ENCODE peak calls at places on chromosomes 12 and 14, in nine cellular contexts. E, Q, J, I, B, H, Z, K and W are unnamed samples.

GRCh38 chr14:100857196-100857922 is 31.4 kb downstream of the MEG3 start:
- DNase-seq in K (no peak), B (no peak), I (no peak), H (no peak), E (peak; percentile 58), J (no peak), Q (no peak), Z (no peak), W (no peak)

GRCh38 chr12:106753526-106753925 is 21.0 kb upstream of the RIC8B start:
- DNase-seq in Q (no peak), I (no peak), K (no peak), J (no peak), H (peak; percentile 22), Z (no peak), E (no peak), B (peak; percentile 74), W (no peak)

GRCh38 chr12:115464008-115464672 is 780.2 kb upstream of the TBX3 start:
- DNase-seq in Q (no peak), E (no peak), J (peak; percentile 78), K (no peak), Z (no peak), I (no peak), B (no peak), H (no peak), W (no peak)

GRCh38 chr12:54068423-54069070 is 14.9 kb downstream of the HOXC4 start:
- DNase-seq in K (no peak), Q (no peak), E (no peak), Z (no peak), J (peak; percentile 79), B (no peak), H (peak; percentile 48), I (no peak), W (no peak)

GRCh38 chr12:121196902-121197301 is 13.0 kb upstream of the P2RX4 start:
- DNase-seq in J (no peak), Z (no peak), E (no peak), H (peak; percentile 12), I (no peak), K (no peak), Q (no peak), B (no peak), W (no peak)

GRCh38 chr12:1877169-1877878 is 41.1 kb downstream of the CACNA2D4 start:
- DNase-seq in Z (no peak), I (no peak), K (no peak), H (no peak), B (no peak), E (no peak), Q (no peak), J (no peak), W (no peak)

GRCh38 chr12:1130571-1130970 is 139.5 kb downstream of the ERC1 start:
- DNase-seq in B (no peak), H (peak; percentile 27), Z (no peak), K (no peak), J (peak; percentile 10), Q (no peak), E (no peak), I (no peak), W (no peak)

GRCh38 chr14:28577187-28577586 is 189.4 kb upstream of the FOXG1 start:
- DNase-seq in B (no peak), Q (no peak), H (no peak), J (no peak), E (no peak), Z (no peak), I (no peak), K (no peak), W (peak; percentile 8)

DNA sequence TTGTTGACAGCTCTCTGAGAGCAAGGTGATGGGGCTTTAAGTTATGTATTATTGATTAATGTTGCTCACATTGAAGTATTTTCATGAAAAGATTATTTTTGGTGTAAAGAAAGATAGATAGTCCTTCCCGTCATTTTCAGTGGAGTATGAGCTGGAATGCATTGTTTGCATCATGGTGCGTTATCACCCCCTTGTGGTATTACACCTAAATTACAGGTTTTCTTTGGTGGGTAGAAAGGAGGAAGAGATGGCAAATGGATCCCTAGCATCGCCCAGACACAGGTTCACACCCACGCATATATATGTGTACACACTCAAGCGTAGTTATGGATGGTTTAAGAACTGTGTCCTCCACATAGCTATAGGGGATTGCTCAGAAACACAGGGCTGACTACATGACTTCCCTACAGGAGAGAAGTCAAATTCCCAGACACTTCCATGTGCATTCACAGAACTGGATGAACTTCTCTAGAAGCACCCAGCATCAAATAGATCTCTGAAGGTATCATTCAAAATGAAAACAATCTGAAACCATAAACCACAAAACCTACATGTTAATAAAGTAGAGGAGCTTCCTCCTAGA is 14.4 kb upstream of the SERPINA10 start:
- DNase-seq in J (no peak), B (no peak), Q (no peak), I (no peak), H (peak; percentile 7), E (no peak), K (peak; percentile 20), Z (no peak), W (peak; percentile 45)
- TF ChIP-seq CTCF in J (peak; percentile 69), B (no peak), Q (peak; percentile 60), I (peak; percentile 79), H (peak; percentile 4), E (peak; percentile 45), K (peak; percentile 64), Z (no peak), W (peak; percentile 23)

GRCh38 chr12:26123482-26123980 is 1.3 kb downstream of the BHLHE41 start:
- DNase-seq in Z (no peak), K (no peak), H (no peak), J (no peak), E (no peak), I (no peak), Q (no peak), B (peak; percentile 46), W (no peak)

GRCh38 chr12:26124491-26125450 is at the start of gene BHLHE41:
- DNase-seq in J (no peak), Q (peak; percentile 83), I (peak; percentile 67), H (no peak), K (peak; percentile 76), Z (peak; percentile 87), B (peak; percentile 59), E (peak; percentile 57), W (peak; percentile 39)

GRCh38 chr12:26121841-26122680 is 2.8 kb downstream of the BHLHE41 start:
- DNase-seq in J (no peak), K (peak; percentile 74), B (peak; percentile 73), H (no peak), Q (peak; percentile 31), I (peak; percentile 44), Z (no peak), E (peak; percentile 45), W (peak; percentile 8)

GRCh38 chr12:26121323-26121740 is 3.5 kb downstream of the BHLHE41 start:
- DNase-seq in B (no peak), J (no peak), E (no peak), H (no peak), I (no peak), K (peak; percentile 24), Q (no peak), Z (no peak), W (no peak)

DNA sequence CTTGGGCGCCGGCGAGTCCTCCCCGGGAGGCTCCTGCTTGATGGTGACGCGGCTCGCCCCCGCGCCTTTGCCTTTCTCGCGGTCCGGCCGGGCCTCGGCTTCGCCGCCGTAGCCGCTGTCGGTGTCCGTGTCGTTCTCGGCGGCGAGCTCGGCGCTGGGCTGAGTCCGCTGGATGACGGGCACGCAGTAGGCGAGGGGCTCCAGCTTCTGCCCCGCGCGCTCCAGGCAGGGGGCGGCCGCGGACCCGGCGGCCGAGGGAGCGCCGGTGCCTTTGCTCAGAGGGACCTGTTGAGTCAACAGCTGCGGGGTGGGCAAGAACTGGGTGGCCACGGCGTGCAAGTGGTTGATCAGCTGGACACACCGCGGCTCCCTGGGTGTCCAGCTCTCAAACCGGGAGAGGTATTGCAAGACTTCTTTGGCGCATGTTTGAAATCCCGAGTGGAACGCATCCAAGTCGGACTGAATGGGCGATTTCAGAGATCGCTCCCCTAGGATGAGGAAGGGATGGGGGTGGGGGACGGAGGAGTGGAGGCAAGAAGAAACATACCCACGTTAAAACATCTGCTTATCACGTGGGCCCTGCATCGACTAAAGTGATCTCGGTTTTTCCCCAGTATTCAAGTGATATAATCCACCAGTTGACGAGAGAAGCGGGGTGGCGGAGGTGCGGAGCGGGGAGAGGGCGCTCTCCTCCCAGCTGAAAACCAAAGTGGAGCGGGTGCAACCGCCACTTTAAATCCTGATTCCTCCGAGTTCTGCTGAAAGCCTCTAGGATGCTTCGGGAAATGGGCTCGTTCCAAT is 2.0 kb downstream of the BHLHE41 start:
- DNase-seq in K (peak; percentile 78), Q (peak; percentile 57), J (peak; percentile 70), Z (peak; percentile 82), E (peak; percentile 62), I (peak; percentile 66), B (peak; percentile 71), H (peak; percentile 47), W (peak; percentile 70)
- TF ChIP-seq CTCF in K (peak; percentile 20), Q (no peak), J (peak; percentile 80), Z (peak; percentile 28), E (peak; percentile 46), I (no peak), B (peak; percentile 25), H (peak; percentile 58), W (peak; percentile 41)

GRCh38 chr12:96063046-96063445 is 27.7 kb upstream of the LTA4H start:
- DNase-seq in H (peak; percentile 35), B (no peak), I (no peak), J (no peak), E (no peak), K (no peak), Z (no peak), Q (no peak), W (peak; percentile 38)
- TF ChIP-seq CTCF in H (no peak), B (no peak), I (no peak), J (peak; percentile 49), E (no peak), K (no peak), Z (no peak), Q (no peak), W (peak; percentile 8)

GRCh38 chr12:109292342-109292711 is 16.8 kb downstream of the FOXN4 start:
- DNase-seq in I (no peak), B (no peak), H (no peak), J (no peak), E (no peak), Z (no peak), K (no peak), Q (no peak), W (no peak)

GRCh38 chr12:109290061-109290460 is 19.0 kb downstream of the FOXN4 start:
- DNase-seq in K (no peak), Q (no peak), E (no peak), I (no peak), Z (no peak), B (no peak), J (no peak), H (no peak), W (no peak)

GRCh38 chr12:109293106-109293505 is 16.0 kb downstream of the FOXN4 start:
- DNase-seq in H (no peak), K (no peak), E (no peak), Q (no peak), Z (no peak), B (no peak), I (no peak), J (no peak), W (no peak)

GRCh38 chr12:109291531-109292341 is 17.3 kb downstream of the FOXN4 start:
- DNase-seq in Z (no peak), I (peak; percentile 46), H (no peak), B (no peak), E (peak; percentile 38), J (no peak), Q (peak; percentile 79), K (peak; percentile 96), W (no peak)

DNA sequence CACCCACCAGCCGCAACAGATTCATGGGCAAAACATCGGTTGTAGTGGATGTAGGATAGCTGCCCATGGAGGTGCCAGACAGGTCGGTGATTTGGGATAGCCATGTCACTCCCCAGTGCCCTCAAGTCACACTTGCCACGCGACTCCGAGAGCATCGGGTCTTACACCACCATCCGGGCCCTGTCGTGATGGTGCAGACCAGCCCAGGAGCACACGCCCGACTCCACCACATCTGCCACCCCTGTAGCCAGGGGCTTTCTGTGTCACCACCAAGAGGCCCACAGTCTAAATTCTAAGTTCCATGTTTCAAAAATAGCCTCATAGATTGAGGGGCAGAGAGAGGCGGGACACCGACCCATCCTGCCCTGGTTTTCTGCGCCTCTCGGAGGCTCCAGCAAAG is 18.0 kb downstream of the FOXN4 start:
- DNase-seq in Z (no peak), K (no peak), J (no peak), E (no peak), B (no peak), Q (no peak), H (no peak), I (no peak), W (no peak)
- TF ChIP-seq CTCF in Z (no peak), K (no peak), J (no peak), E (no peak), B (no peak), Q (no peak), H (no peak), I (no peak), W (no peak)